ENCODE peak calls at places on chromosome 5, in six cellular contexts. One of them, this sample, is unnamed.

GRCh38 chr5:52802272-52803011 is 14.7 kb downstream of the ITGA1 start:
- DNase-seq in uterus: no peak
- DNase-seq in breast epithelium: no peak
- DNase-seq in A549: no peak
- DNase-seq in lower leg skin: no peak
- DNase-seq in adrenal gland: no peak
- DNase-seq in this sample: no peak

GRCh38 chr5:123814796-123815479 is 303.0 kb downstream of the CSNK1G3 start:
- DNase-seq in uterus: no peak
- DNase-seq in breast epithelium: no peak
- DNase-seq in A549: no peak
- DNase-seq in lower leg skin: no peak
- DNase-seq in adrenal gland: no peak
- DNase-seq in this sample: no peak

GRCh38 chr5:144421411-144421810 is 250.7 kb downstream of the KCTD16 start:
- DNase-seq in uterus: no peak
- DNase-seq in breast epithelium: no peak
- DNase-seq in A549: no peak
- DNase-seq in lower leg skin: no peak
- DNase-seq in adrenal gland: no peak
- DNase-seq in this sample: peak; percentile 8

GRCh38 chr5:133882801-133883200 is 85.6 kb downstream of the C5orf15 start:
- DNase-seq in uterus: no peak
- DNase-seq in breast epithelium: no peak
- DNase-seq in A549: no peak
- DNase-seq in lower leg skin: no peak
- DNase-seq in adrenal gland: no peak
- DNase-seq in this sample: no peak

GRCh38 chr5:74866653-74867162 is 521 bp upstream of the FAM169A start:
- DNase-seq in uterus: no peak
- DNase-seq in breast epithelium: no peak
- DNase-seq in A549: peak; percentile 28
- DNase-seq in lower leg skin: no peak
- DNase-seq in adrenal gland: no peak
- DNase-seq in this sample: no peak

GRCh38 chr5:145982572-145983314 is 46.4 kb downstream of the SH3RF2 start:
- DNase-seq in uterus: no peak
- DNase-seq in breast epithelium: no peak
- DNase-seq in A549: no peak
- DNase-seq in lower leg skin: no peak
- DNase-seq in adrenal gland: no peak
- DNase-seq in this sample: no peak

GRCh38 chr5:172984244-172984953 is 828 bp downstream of the ATP6V0E1 start:
- DNase-seq in uterus: peak; percentile 73
- DNase-seq in breast epithelium: peak; percentile 76
- DNase-seq in A549: peak; percentile 69
- DNase-seq in lower leg skin: peak; percentile 94
- DNase-seq in adrenal gland: peak; percentile 92
- DNase-seq in this sample: peak; percentile 88

GRCh38 chr5:28265877-28266276 is 1227.5 kb upstream of the CDH9 start:
- DNase-seq in uterus: no peak
- DNase-seq in breast epithelium: no peak
- DNase-seq in A549: no peak
- DNase-seq in lower leg skin: no peak
- DNase-seq in adrenal gland: no peak
- DNase-seq in this sample: no peak

GRCh38 chr5:40615586-40616193 is 64.0 kb upstream of the PTGER4 start:
- DNase-seq in uterus: no peak
- DNase-seq in breast epithelium: no peak
- DNase-seq in A549: no peak
- DNase-seq in lower leg skin: no peak
- DNase-seq in adrenal gland: no peak
- DNase-seq in this sample: no peak

GRCh38 chr5:112270299-112271293 is 148.5 kb downstream of the EPB41L4A start:
- DNase-seq in uterus: no peak
- DNase-seq in breast epithelium: no peak
- DNase-seq in A549: no peak
- DNase-seq in lower leg skin: no peak
- DNase-seq in adrenal gland: no peak
- DNase-seq in this sample: no peak

GRCh38 chr5:109866051-109866450 is 176.3 kb downstream of the MAN2A1 start:
- DNase-seq in uterus: no peak
- DNase-seq in breast epithelium: no peak
- DNase-seq in A549: no peak
- DNase-seq in lower leg skin: no peak
- DNase-seq in adrenal gland: no peak
- DNase-seq in this sample: no peak

GRCh38 chr5:8844847-8845246 is 701.0 kb downstream of the SEMA5A start:
- DNase-seq in uterus: no peak
- DNase-seq in breast epithelium: no peak
- DNase-seq in A549: no peak
- DNase-seq in lower leg skin: peak; percentile 54
- DNase-seq in adrenal gland: no peak
- DNase-seq in this sample: no peak

GRCh38 chr5:153905214-153905613 is 133.5 kb downstream of the FAM114A2 start:
- DNase-seq in uterus: no peak
- DNase-seq in breast epithelium: no peak
- DNase-seq in A549: no peak
- DNase-seq in lower leg skin: no peak
- DNase-seq in adrenal gland: no peak
- DNase-seq in this sample: no peak

GRCh38 chr5:138468133-138468965 is 3.1 kb downstream of the EGR1 start:
- DNase-seq in uterus: no peak
- DNase-seq in breast epithelium: no peak
- DNase-seq in A549: no peak
- DNase-seq in lower leg skin: no peak
- DNase-seq in adrenal gland: no peak
- DNase-seq in this sample: no peak

GRCh38 chr5:42772265-42772993 is 15.8 kb downstream of the CCDC152 start:
- DNase-seq in uterus: no peak
- DNase-seq in breast epithelium: no peak
- DNase-seq in A549: no peak
- DNase-seq in lower leg skin: peak; percentile 80
- DNase-seq in adrenal gland: no peak
- DNase-seq in this sample: no peak

GRCh38 chr5:173954671-173955605 is 34.0 kb upstream of the C5orf47 start:
- DNase-seq in uterus: no peak
- DNase-seq in breast epithelium: no peak
- DNase-seq in A549: no peak
- DNase-seq in lower leg skin: no peak
- DNase-seq in adrenal gland: peak; percentile 60
- DNase-seq in this sample: peak; percentile 60

GRCh38 chr5:65739162-65739561 is 17.2 kb downstream of the NLN start:
- DNase-seq in uterus: no peak
- DNase-seq in breast epithelium: no peak
- DNase-seq in A549: no peak
- DNase-seq in lower leg skin: no peak
- DNase-seq in adrenal gland: no peak
- DNase-seq in this sample: no peak

GRCh38 chr5:103744159-103744558 is 181.6 kb upstream of the NUDT12 start:
- DNase-seq in uterus: no peak
- DNase-seq in breast epithelium: no peak
- DNase-seq in A549: no peak
- DNase-seq in lower leg skin: no peak
- DNase-seq in adrenal gland: no peak
- DNase-seq in this sample: no peak

GRCh38 chr5:134129411-134130238 is 15.1 kb downstream of the TCF7 start:
- DNase-seq in uterus: no peak
- DNase-seq in breast epithelium: no peak
- DNase-seq in A549: no peak
- DNase-seq in lower leg skin: no peak
- DNase-seq in adrenal gland: no peak
- DNase-seq in this sample: no peak

GRCh38 chr5:16580382-16580781 is 36.4 kb downstream of the RETREG1 start:
- DNase-seq in uterus: no peak
- DNase-seq in breast epithelium: peak; percentile 86
- DNase-seq in A549: no peak
- DNase-seq in lower leg skin: no peak
- DNase-seq in adrenal gland: no peak
- DNase-seq in this sample: peak; percentile 73

GRCh38 chr5:201672-202071 is 10.4 kb downstream of the LRRC14B start:
- DNase-seq in uterus: no peak
- DNase-seq in breast epithelium: no peak
- DNase-seq in A549: no peak
- DNase-seq in lower leg skin: no peak
- DNase-seq in adrenal gland: no peak
- DNase-seq in this sample: no peak

GRCh38 chr5:144024601-144025000 is 145.9 kb downstream of the YIPF5 start:
- DNase-seq in uterus: no peak
- DNase-seq in breast epithelium: no peak
- DNase-seq in A549: no peak
- DNase-seq in lower leg skin: no peak
- DNase-seq in adrenal gland: no peak
- DNase-seq in this sample: no peak

GRCh38 chr5:149150457-149150856 is 9.2 kb downstream of the ABLIM3 start:
- DNase-seq in uterus: no peak
- DNase-seq in breast epithelium: no peak
- DNase-seq in A549: no peak
- DNase-seq in lower leg skin: no peak
- DNase-seq in adrenal gland: no peak
- DNase-seq in this sample: no peak

GRCh38 chr5:149153193-149153750 is 12.0 kb downstream of the ABLIM3 start:
- DNase-seq in uterus: no peak
- DNase-seq in breast epithelium: no peak
- DNase-seq in A549: no peak
- DNase-seq in lower leg skin: no peak
- DNase-seq in adrenal gland: no peak
- DNase-seq in this sample: no peak

GRCh38 chr5:149151717-149152116 is 10.4 kb downstream of the ABLIM3 start:
- DNase-seq in uterus: no peak
- DNase-seq in breast epithelium: no peak
- DNase-seq in A549: no peak
- DNase-seq in lower leg skin: no peak
- DNase-seq in adrenal gland: no peak
- DNase-seq in this sample: no peak

GRCh38 chr5:149153751-149154610 is 12.7 kb downstream of the ABLIM3 start:
- DNase-seq in uterus: no peak
- DNase-seq in breast epithelium: no peak
- DNase-seq in A549: no peak
- DNase-seq in lower leg skin: peak; percentile 87
- DNase-seq in adrenal gland: peak; percentile 86
- DNase-seq in this sample: peak; percentile 78

DNA sequence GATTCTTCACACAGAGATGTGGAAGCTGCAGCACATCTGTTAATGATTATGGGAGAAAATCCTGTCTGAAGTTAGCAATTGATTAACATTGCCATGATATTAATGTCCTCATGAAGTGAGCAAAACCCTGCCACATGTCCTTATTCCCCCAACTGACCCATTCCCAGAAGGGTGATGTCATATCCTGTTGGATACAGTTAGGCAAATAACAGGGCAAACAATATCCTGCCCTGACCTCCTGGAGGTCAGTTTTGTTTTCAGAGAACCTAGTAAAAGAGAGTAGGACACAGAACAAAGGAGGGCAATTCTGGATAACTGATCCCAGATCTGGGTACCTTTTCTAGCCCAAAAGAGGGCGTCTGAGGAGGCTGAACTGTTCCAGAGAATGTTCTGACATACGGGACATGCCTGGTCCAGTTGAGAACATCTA is 11.0 kb downstream of the ABLIM3 start:
- DNase-seq in uterus: no peak
- DNase-seq in breast epithelium: no peak
- DNase-seq in A549: peak; percentile 44
- DNase-seq in lower leg skin: no peak
- DNase-seq in adrenal gland: no peak
- DNase-seq in this sample: no peak
- TF ChIP-seq POLR2A in uterus: no peak
- TF ChIP-seq POLR2A in breast epithelium: no peak
- TF ChIP-seq POLR2A in A549: no peak
- TF ChIP-seq POLR2A in lower leg skin: no peak
- TF ChIP-seq POLR2A in adrenal gland: no peak
- TF ChIP-seq POLR2A in this sample: no peak

GRCh38 chr5:157965040-157965439 is 106.1 kb upstream of the CLINT1 start:
- DNase-seq in uterus: no peak
- DNase-seq in breast epithelium: no peak
- DNase-seq in A549: no peak
- DNase-seq in lower leg skin: no peak
- DNase-seq in adrenal gland: no peak
- DNase-seq in this sample: no peak
- H3K4me3 ChIP-seq in uterus: no peak overlapping the region
- H3K4me3 ChIP-seq in breast epithelium: no peak overlapping the region
- H3K4me3 ChIP-seq in A549: no peak overlapping the region
- H3K4me3 ChIP-seq in lower leg skin: no peak overlapping the region
- H3K4me3 ChIP-seq in adrenal gland: no peak overlapping the region
- H3K4me3 ChIP-seq in this sample: no peak overlapping the region

DNA sequence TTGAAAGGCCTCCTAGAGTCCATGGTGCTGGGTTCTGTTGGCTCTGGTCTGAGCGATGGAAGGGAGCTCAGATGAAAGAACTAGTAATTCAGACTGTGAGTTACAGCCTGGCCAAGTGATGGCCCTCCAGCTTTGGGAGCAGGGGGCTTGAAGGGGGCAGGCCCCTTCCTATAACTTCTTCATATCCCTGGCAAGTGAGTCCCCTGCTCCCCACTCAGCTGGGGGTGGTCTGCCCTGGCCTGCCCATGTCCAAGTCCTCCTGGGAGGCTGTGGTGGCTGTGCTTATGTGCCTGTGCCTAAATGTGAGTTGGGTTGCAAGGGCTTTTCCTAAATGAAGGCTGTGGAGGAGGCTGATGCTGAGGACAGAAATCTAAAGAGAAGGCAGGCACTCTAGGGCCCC is 80.1 kb downstream of the MACROH2A1 start:
- DNase-seq in uterus: no peak
- DNase-seq in breast epithelium: no peak
- DNase-seq in A549: no peak
- DNase-seq in lower leg skin: peak; percentile 62
- DNase-seq in adrenal gland: peak; percentile 29
- DNase-seq in this sample: no peak
- TF ChIP-seq CTCF in uterus: no peak
- TF ChIP-seq CTCF in breast epithelium: no peak
- TF ChIP-seq CTCF in A549: no peak
- TF ChIP-seq CTCF in lower leg skin: no peak
- TF ChIP-seq CTCF in adrenal gland: no peak
- TF ChIP-seq CTCF in this sample: no peak

DNA sequence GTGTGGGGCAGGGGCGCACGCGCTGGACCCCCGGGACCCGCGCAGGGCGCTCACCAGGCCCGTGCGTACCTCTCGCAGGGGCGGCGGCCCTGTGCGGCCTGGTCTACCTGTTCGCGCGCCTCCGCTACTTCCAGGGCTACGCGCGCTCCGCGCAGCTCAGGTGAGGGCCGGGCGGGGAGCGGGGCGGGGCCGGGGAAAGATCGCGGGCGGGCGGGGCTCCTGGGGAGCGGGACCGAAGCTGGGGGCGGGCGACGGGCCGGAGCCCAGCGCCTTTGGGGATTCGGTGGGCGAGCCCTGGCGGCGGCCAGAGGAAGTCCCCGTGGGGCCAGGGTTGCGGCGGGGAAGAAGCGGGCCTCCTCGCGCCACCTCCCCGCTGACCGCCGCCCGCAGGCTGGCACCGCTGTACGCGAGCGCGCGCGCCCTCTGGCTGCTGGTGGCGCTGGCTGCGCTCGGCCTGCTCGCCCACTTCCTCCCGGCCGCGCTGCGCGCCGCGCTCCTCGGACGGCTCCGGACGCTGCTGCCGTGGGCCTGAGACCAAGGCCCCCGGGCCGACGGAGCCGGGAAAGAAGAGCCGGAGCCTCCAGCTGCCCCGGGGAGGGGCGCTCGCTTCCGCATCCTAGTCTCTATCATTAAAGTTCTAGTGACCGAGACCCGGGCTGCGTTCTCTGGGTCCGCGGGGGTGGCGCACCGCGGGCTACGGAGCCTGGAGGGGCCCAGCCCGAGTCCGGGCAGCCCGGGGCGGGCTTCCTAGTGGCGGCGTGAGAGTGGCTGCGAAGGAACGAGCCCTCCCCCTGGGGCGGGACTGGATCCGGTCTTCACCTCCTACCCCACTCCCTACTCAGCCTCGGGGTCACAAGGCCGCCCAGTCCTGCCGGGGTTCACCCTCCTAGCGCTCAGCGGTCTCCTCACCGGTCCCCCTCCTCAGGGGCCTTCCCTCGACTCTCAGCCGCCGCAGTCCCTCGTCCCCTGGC is 2.4 kb downstream of the LTC4S start:
- DNase-seq in uterus: peak; percentile 77
- DNase-seq in breast epithelium: peak; percentile 76
- DNase-seq in A549: no peak
- DNase-seq in lower leg skin: peak; percentile 95
- DNase-seq in adrenal gland: peak; percentile 87
- DNase-seq in this sample: peak; percentile 87
- TF ChIP-seq POLR2A in uterus: peak; percentile 6
- TF ChIP-seq POLR2A in breast epithelium: no peak
- TF ChIP-seq POLR2A in A549: peak; percentile 28
- TF ChIP-seq POLR2A in lower leg skin: no peak
- TF ChIP-seq POLR2A in adrenal gland: peak; percentile 48
- TF ChIP-seq POLR2A in this sample: peak; percentile 55